ENCODE peak calls at places on chromosomes 11 and 22, in ten cellular contexts. Y is WTC11, V is A549, N is spleen, U is breast epithelium, W is cardiac muscle cell, D is heart left ventricle, M is nephron progenitor cell, O is GM06990, F is foreskin fibroblast. L is an unnamed sample.

GRCh38 chr22:27438271-27438980 is 363.1 kb downstream of the MN1 start:
- DNase-seq in N (no peak), U (no peak), F (no peak), D (no peak), Y (no peak), W (no peak), O (no peak), M (peak), V (no peak), L (no peak)

GRCh38 chr22:33272180-33272579 is 214.0 kb upstream of the SYN3 start:
- DNase-seq in Y (no peak), N (no peak), V (peak), W (no peak), F (no peak), U (no peak), M (no peak), D (no peak), O (no peak), L (no peak)

GRCh38 chr22:31394326-31394725 is 5.1 kb upstream of the DRG1 start:
- DNase-seq in F (peak), O (no peak), U (no peak), D (no peak), N (no peak), V (no peak), M (no peak), W (no peak), Y (no peak), L (no peak)

GRCh38 chr11:102317768-102318103 is 452 bp downstream of the BIRC3 start:
- DNase-seq in D (no peak), U (no peak), M (no peak), N (no peak), Y (no peak), W (no peak), V (no peak), F (no peak), O (no peak), L (no peak)

GRCh38 chr11:86740628-86741488 is 59.5 kb upstream of the PRSS23 start:
- DNase-seq in M (no peak), V (peak), Y (peak), N (no peak), D (peak), U (peak), W (peak), F (peak), O (no peak), L (peak)

GRCh38 chr11:16606784-16607674 is 131.4 kb upstream of the C11orf58 start:
- DNase-seq in U (no peak), Y (peak), V (no peak), M (peak), W (peak), F (no peak), N (peak), D (peak), O (no peak), L (no peak)

GRCh38 chr11:66071326-66071870 is 1.3 kb downstream of the PACS1 start:
- DNase-seq in F (no peak), W (no peak), Y (no peak), V (no peak), M (no peak), N (no peak), D (no peak), O (no peak), U (no peak), L (peak)

GRCh38 chr11:1631066-1631568 is 1.5 kb downstream of the KRTAP5-5 start:
- DNase-seq in F (no peak), W (no peak), O (no peak), Y (no peak), D (no peak), N (no peak), U (no peak), M (no peak), V (no peak), L (no peak)

GRCh38 chr22:38707984-38708383 is 2.2 kb downstream of the GTPBP1 start:
- DNase-seq in U (no peak), V (no peak), M (no peak), N (no peak), O (no peak), F (no peak), W (no peak), Y (no peak), D (no peak), L (no peak)

GRCh38 chr11:8596504-8597046 is 2.5 kb upstream of the STK33 start:
- DNase-seq in D (no peak), U (no peak), O (no peak), Y (no peak), M (no peak), N (no peak), V (no peak), W (no peak), F (no peak), L (no peak)

GRCh38 chr11:130909650-130910049 is 6.6 kb downstream of the SNX19 start:
- DNase-seq in F (peak), V (no peak), Y (no peak), O (no peak), D (no peak), W (no peak), M (no peak), N (no peak), U (no peak), L (no peak)

DNA sequence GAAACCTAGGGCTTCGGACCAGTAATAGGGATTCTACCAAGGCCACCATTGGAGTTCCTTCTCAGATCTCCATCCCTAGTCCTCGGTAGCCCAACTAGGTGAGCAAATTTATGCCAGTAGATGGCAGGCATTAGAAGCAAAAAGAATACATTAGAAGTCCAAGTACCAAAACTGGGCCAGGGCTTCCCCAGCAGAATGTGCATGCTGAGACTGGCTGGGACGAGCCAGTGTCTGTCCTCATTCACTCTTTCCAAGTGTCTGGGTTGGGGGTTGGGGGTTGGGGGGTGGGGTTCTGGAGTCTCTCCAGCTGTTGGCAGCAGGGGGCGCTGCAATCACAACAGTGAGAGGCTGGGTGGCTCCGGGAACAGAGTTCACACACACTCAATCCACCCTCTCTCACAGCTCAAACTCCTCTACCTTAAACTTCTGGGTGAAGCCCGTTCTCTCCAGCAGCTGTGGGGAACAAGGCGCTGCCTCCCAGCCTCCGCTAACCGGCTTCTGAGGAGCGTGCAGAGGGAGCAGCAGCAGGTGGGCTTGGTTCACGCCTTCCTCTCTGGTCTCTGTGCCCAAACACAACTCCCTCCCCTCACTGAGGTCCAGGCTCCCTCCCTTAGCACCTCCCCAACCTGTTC is 57.5 kb downstream of the BTG4 start:
- DNase-seq in W (peak), N (no peak), Y (peak), U (peak), V (peak), M (peak), D (no peak), F (peak), O (no peak), L (peak)
- TF ChIP-seq CTCF in W (peak), N (peak), Y (peak), U (no peak), V (peak), M (peak), D (peak), F (peak), O (peak), L (peak)

DNA sequence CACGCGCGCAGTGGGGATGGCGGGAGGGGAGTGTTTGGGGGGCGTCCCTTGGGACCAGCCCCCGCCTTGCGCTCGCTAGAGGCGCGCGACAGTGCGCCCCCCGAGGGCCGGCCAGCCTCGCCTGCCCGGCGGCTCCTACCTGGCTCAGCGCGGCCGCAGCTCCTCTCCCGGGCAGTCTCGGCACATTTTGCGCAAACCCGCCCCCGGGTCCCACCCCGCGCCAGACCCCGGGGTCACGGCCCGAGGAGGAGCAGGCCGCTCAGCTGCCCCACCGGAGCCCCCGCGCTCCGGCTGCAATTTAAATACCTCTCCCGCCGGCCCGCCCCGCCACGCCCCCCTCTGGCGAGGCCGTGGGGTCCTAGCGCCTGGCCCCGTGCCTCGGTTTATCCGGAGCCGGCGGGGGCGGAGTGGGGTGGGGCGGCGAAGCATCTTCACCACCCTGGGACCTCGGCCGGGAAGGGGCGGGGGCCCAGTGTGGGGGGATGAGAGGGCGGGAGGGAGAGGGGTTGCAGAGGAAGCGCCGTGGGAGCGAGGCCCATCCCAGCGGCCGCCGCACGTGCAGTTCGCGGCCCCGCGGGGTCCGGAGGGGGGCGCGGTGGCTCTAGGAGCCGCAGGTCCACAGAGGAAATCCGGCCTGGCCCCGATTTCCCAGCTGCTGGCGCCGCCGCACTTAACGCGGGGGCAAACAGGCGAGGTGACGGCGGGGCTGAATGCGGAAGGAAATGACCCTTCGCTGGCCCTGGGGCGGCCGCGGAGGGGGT is at the start of gene LRRC32:
- DNase-seq in W (peak), O (peak), N (peak), F (no peak), D (peak), U (no peak), V (no peak), M (peak), Y (peak), L (peak)
- TF ChIP-seq CTCF in W (no peak), O (no peak), N (no peak), F (no peak), D (peak), U (no peak), V (no peak), M (no peak), Y (no peak), L (peak)

GRCh38 chr22:49647346-49648026 is 180.2 kb downstream of the BRD1 start:
- DNase-seq in O (no peak), F (no peak), M (peak), N (no peak), W (no peak), U (no peak), D (no peak), V (no peak), Y (no peak), L (no peak)

GRCh38 chr22:49645791-49646550 is 181.7 kb downstream of the BRD1 start:
- DNase-seq in Y (no peak), V (no peak), D (no peak), U (no peak), N (no peak), O (no peak), M (no peak), F (no peak), W (no peak), L (no peak)

GRCh38 chr22:49646876-49647275 is 180.8 kb downstream of the BRD1 start:
- DNase-seq in Y (no peak), O (no peak), U (no peak), V (no peak), D (no peak), W (no peak), F (no peak), N (no peak), M (no peak), L (no peak)

GRCh38 chr22:49649166-49649565 is 178.5 kb downstream of the BRD1 start:
- DNase-seq in O (no peak), M (no peak), F (no peak), D (no peak), U (no peak), N (no peak), Y (no peak), W (no peak), V (no peak), L (no peak)

GRCh38 chr22:49648053-49648452 is 179.6 kb downstream of the BRD1 start:
- DNase-seq in U (no peak), Y (no peak), M (no peak), V (no peak), W (no peak), F (no peak), N (no peak), O (no peak), D (no peak), L (no peak)
- TF ChIP-seq CTCF in U (no peak), Y (no peak), M (no peak), V (no peak), W (no peak), F (no peak), N (no peak), O (no peak), D (no peak), L (no peak)

DNA sequence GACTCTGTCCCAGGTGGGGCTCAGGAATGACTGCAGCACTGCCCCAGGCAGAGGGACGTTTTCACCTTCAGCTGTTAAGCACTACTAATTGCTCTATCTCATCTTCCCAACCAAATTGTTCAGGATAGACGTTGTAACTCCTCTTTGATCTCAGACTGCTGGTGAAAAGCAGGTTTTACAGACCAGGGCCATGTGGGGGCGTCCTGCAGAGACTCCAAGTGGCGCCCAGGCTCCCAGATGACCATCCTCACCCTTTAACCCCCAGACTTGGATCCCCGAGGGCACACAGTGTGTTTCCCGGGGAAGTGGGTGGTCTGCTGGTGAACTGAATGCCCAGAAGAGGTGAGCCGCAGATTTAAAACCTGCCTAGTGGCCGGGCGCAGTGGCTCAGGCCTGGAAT is 23.9 kb downstream of the FADD start:
- DNase-seq in O (no peak), V (no peak), F (no peak), D (no peak), U (no peak), Y (peak), W (peak), N (no peak), M (peak), L (peak)
- TF ChIP-seq CTCF in O (peak), V (no peak), F (peak), D (no peak), U (no peak), Y (peak), W (no peak), N (no peak), M (no peak), L (no peak)

GRCh38 chr11:3686751-3687150 is 15.6 kb upstream of the CHRNA10 start:
- DNase-seq in U (no peak), W (no peak), F (no peak), D (no peak), Y (no peak), O (no peak), N (no peak), V (no peak), M (no peak), L (no peak)

GRCh38 chr11:3684129-3684685 is 13.0 kb upstream of the CHRNA10 start:
- DNase-seq in O (no peak), N (no peak), W (no peak), D (no peak), M (no peak), V (no peak), U (no peak), Y (no peak), F (no peak), L (no peak)

GRCh38 chr11:3684787-3685186 is 13.6 kb upstream of the CHRNA10 start:
- DNase-seq in D (no peak), W (no peak), M (no peak), Y (no peak), V (no peak), U (no peak), N (no peak), F (no peak), O (no peak), L (no peak)

GRCh38 chr11:3685923-3686322 is 14.7 kb upstream of the CHRNA10 start:
- DNase-seq in U (no peak), V (no peak), Y (no peak), F (no peak), O (no peak), M (no peak), W (peak), N (no peak), D (no peak), L (no peak)

GRCh38 chr11:3683039-3683438 is 11.9 kb upstream of the CHRNA10 start:
- DNase-seq in V (no peak), O (no peak), Y (no peak), U (no peak), F (no peak), D (no peak), W (no peak), N (no peak), M (no peak), L (no peak)
- TF ChIP-seq CTCF in V (no peak), O (no peak), Y (no peak), U (no peak), F (no peak), D (no peak), W (no peak), N (no peak), M (no peak), L (no peak)

GRCh38 chr22:45757068-45757467 is 85.4 kb downstream of the ATXN10 start:
- DNase-seq in F (no peak), N (no peak), V (no peak), U (no peak), D (peak), M (peak), Y (peak), W (peak), O (no peak), L (no peak)

GRCh38 chr22:45754822-45755221 is 83.2 kb downstream of the ATXN10 start:
- DNase-seq in Y (no peak), M (no peak), N (no peak), V (no peak), W (no peak), U (no peak), F (no peak), D (no peak), O (no peak), L (no peak)

GRCh38 chr22:45758603-45759002 is 87.0 kb downstream of the ATXN10 start:
- DNase-seq in W (no peak), F (no peak), N (no peak), U (no peak), O (no peak), M (no peak), V (no peak), D (no peak), Y (no peak), L (no peak)

GRCh38 chr22:45757936-45758335 is 86.3 kb downstream of the ATXN10 start:
- DNase-seq in D (no peak), M (no peak), V (no peak), Y (no peak), N (no peak), U (no peak), F (no peak), O (no peak), W (no peak), L (no peak)

GRCh38 chr22:45756558-45756957 is 84.9 kb downstream of the ATXN10 start:
- DNase-seq in V (no peak), U (no peak), F (no peak), N (no peak), M (no peak), Y (no peak), D (no peak), W (no peak), O (no peak), L (no peak)
- TF ChIP-seq CTCF in V (no peak), U (no peak), F (no peak), N (no peak), M (no peak), Y (no peak), D (no peak), W (no peak), O (no peak), L (no peak)